ENCODE peak calls at places on chromosomes 12 and 14, in six cellular contexts. Q is WTC11, E is endothelial cell, T is putamen, N is posterior cingulate gyrus, I is Ammon's horn. H is an unnamed sample.
A peak's percentile ranks its signal among the peaks of the same experiment; 100 is the strongest.

GRCh38 chr12:8914716-8915526 is 612 bp downstream of the PHC1 start:
- DNase-seq in Q (peak; percentile 73), E (peak; percentile 57), N (peak; percentile 19), T (peak; percentile 17), I (peak; percentile 60), H (peak; percentile 56)

GRCh38 chr12:125530876-125531275 is 465.6 kb downstream of the AACS start:
- DNase-seq in T (no peak), Q (no peak), N (no peak), I (no peak), E (no peak), H (no peak)

GRCh38 chr14:104423715-104424405 is 155.7 kb upstream of the C14orf180 start:
- DNase-seq in I (no peak), E (no peak), Q (no peak), N (peak; percentile 3), T (no peak), H (no peak)

GRCh38 chr12:68040450-68041075 is 51.3 kb downstream of the IFNG-AS1 start:
- DNase-seq in E (peak; percentile 68), T (peak; percentile 75), N (peak; percentile 63), Q (peak; percentile 65), I (peak; percentile 80), H (peak; percentile 32)

GRCh38 chr12:43914923-43915468 is 79.1 kb downstream of the TMEM117 start:
- DNase-seq in Q (no peak), E (no peak), I (no peak), T (no peak), N (no peak), H (no peak)

GRCh38 chr12:47985596-47986265 is 18.5 kb downstream of the COL2A1 start:
- DNase-seq in N (no peak), I (no peak), E (no peak), T (no peak), Q (no peak), H (no peak)

GRCh38 chr14:52025310-52025709 is 36.0 kb downstream of the RTRAF start:
- DNase-seq in N (no peak), I (no peak), Q (no peak), T (no peak), E (no peak), H (no peak)

GRCh38 chr14:72549026-72549425 is 344.9 kb downstream of the DPF3 start:
- DNase-seq in N (no peak), Q (no peak), E (no peak), T (no peak), I (no peak), H (no peak)

GRCh38 chr12:70885952-70886351 is 34.6 kb downstream of the PTPRR start:
- DNase-seq in N (no peak), T (peak; percentile 28), I (peak; percentile 30), E (no peak), Q (no peak), H (no peak)

GRCh38 chr14:65164068-65164824 is 61.9 kb upstream of the MAX start:
- DNase-seq in T (no peak), N (no peak), I (peak; percentile 67), Q (no peak), E (peak; percentile 46), H (no peak)

GRCh38 chr14:92584856-92585255 is 71.3 kb downstream of the RIN3 start:
- DNase-seq in Q (no peak), I (no peak), T (no peak), E (no peak), N (no peak), H (no peak)

GRCh38 chr12:16112626-16113560 is 164.6 kb downstream of the SLC15A5 start:
- DNase-seq in T (no peak), Q (peak; percentile 43), E (no peak), I (no peak), N (no peak), H (no peak)

GRCh38 chr14:90652626-90653025 is 163.6 kb downstream of the TTC7B start:
- DNase-seq in Q (no peak), N (no peak), E (no peak), I (no peak), T (peak; percentile 71), H (no peak)

GRCh38 chr14:49420201-49420600 is 166.0 kb downstream of the RPS29 start:
- DNase-seq in I (no peak), N (no peak), Q (no peak), T (no peak), E (no peak), H (no peak)

GRCh38 chr12:95118138-95118787 is 44.8 kb upstream of the NR2C1 start:
- DNase-seq in I (no peak), T (no peak), E (no peak), N (no peak), Q (no peak), H (no peak)

GRCh38 chr14:54594531-54594930 is 27.6 kb downstream of the SAMD4A start:
- DNase-seq in T (no peak), Q (no peak), N (no peak), I (no peak), E (no peak), H (no peak)

GRCh38 chr14:69711471-69712216 is 55.3 kb upstream of the SRSF5 start:
- DNase-seq in N (peak; percentile 46), T (no peak), Q (no peak), E (no peak), I (peak; percentile 67), H (no peak)

GRCh38 chr14:24605435-24606190 is 3.9 kb downstream of the GZMH start:
- DNase-seq in E (peak; percentile 53), T (no peak), N (no peak), I (no peak), Q (peak; percentile 82), H (peak; percentile 30)

GRCh38 chr12:11651785-11652184 is 2.3 kb downstream of the ETV6 start:
- DNase-seq in I (peak; percentile 40), E (no peak), N (no peak), T (no peak), Q (no peak), H (no peak)

GRCh38 chr14:97113339-97113738 is 316.2 kb downstream of the VRK1 start:
- DNase-seq in E (no peak), Q (no peak), N (no peak), I (no peak), T (no peak), H (no peak)

GRCh38 chr12:57096748-57097553 is 8.0 kb downstream of the NAB2 start:
- DNase-seq in I (no peak), E (no peak), Q (no peak), N (no peak), T (no peak), H (no peak)

GRCh38 chr12:77965790-77966189 is 135.1 kb downstream of the NAV3 start:
- DNase-seq in N (no peak), T (no peak), Q (no peak), I (no peak), E (no peak), H (no peak)

GRCh38 chr12:54215990-54216579 is 27.3 kb upstream of the SMUG1 start:
- DNase-seq in N (no peak), E (no peak), Q (peak; percentile 60), I (no peak), T (no peak), H (no peak)

GRCh38 chr14:50013198-50013918 is 103.0 kb downstream of the VCPKMT start:
- DNase-seq in Q (no peak), N (no peak), E (no peak), I (no peak), T (no peak), H (no peak)

GRCh38 chr12:21478756-21479455 is 22.5 kb downstream of the RECQL start:
- DNase-seq in E (no peak), N (no peak), T (no peak), Q (no peak), I (no peak), H (no peak)

GRCh38 chr12:18898469-18898868 is 160.6 kb downstream of the CAPZA3 start:
- DNase-seq in Q (no peak), E (no peak), T (no peak), I (no peak), N (no peak), H (no peak)